ENCODE peak calls at places on chromosome 12, in six cellular contexts. One of them, this sample, is unnamed.

GRCh38 chr12:19654630-19655384 is 215.5 kb downstream of the AEBP2 start:
- DNase-seq in ovary: no peak
- DNase-seq in lower leg skin: no peak
- DNase-seq in transverse colon: no peak
- DNase-seq in endothelial cell of umbilical vein: peak
- DNase-seq in NB4: no peak
- DNase-seq in this sample: no peak

GRCh38 chr12:1099158-1099557 is 108.1 kb downstream of the ERC1 start:
- DNase-seq in lower leg skin: no peak
- DNase-seq in transverse colon: peak
- DNase-seq in ovary: no peak
- DNase-seq in NB4: no peak
- DNase-seq in endothelial cell of umbilical vein: no peak
- DNase-seq in this sample: no peak

GRCh38 chr12:43976027-43976426 is 140.1 kb downstream of the TMEM117 start:
- DNase-seq in transverse colon: no peak
- DNase-seq in NB4: no peak
- DNase-seq in endothelial cell of umbilical vein: no peak
- DNase-seq in lower leg skin: no peak
- DNase-seq in ovary: no peak
- DNase-seq in this sample: no peak

GRCh38 chr12:58668831-58669230 is 251.5 kb downstream of the LRIG3 start:
- DNase-seq in transverse colon: no peak
- DNase-seq in NB4: no peak
- DNase-seq in lower leg skin: no peak
- DNase-seq in ovary: no peak
- DNase-seq in endothelial cell of umbilical vein: no peak
- DNase-seq in this sample: no peak

GRCh38 chr12:47222960-47223847 is 143.4 kb upstream of the AMIGO2 start:
- DNase-seq in lower leg skin: no peak
- DNase-seq in transverse colon: no peak
- DNase-seq in NB4: no peak
- DNase-seq in ovary: peak
- DNase-seq in endothelial cell of umbilical vein: no peak
- DNase-seq in this sample: no peak

GRCh38 chr12:107684990-107685359 is 624 bp upstream of the PWP1 start:
- DNase-seq in NB4: peak
- DNase-seq in endothelial cell of umbilical vein: no peak
- DNase-seq in lower leg skin: no peak
- DNase-seq in ovary: no peak
- DNase-seq in transverse colon: peak
- DNase-seq in this sample: peak

GRCh38 chr12:71840226-71840847 is 778 bp downstream of the TBC1D15 start:
- DNase-seq in NB4: peak
- DNase-seq in endothelial cell of umbilical vein: peak
- DNase-seq in lower leg skin: no peak
- DNase-seq in ovary: no peak
- DNase-seq in transverse colon: no peak
- DNase-seq in this sample: no peak

GRCh38 chr12:76622915-76623314 is 63.3 kb upstream of the OSBPL8 start:
- DNase-seq in ovary: no peak
- DNase-seq in transverse colon: no peak
- DNase-seq in lower leg skin: no peak
- DNase-seq in endothelial cell of umbilical vein: no peak
- DNase-seq in NB4: no peak
- DNase-seq in this sample: no peak

GRCh38 chr12:31370645-31371620 is 45.0 kb upstream of the SINHCAF start:
- DNase-seq in NB4: peak
- DNase-seq in transverse colon: peak
- DNase-seq in lower leg skin: no peak
- DNase-seq in endothelial cell of umbilical vein: no peak
- DNase-seq in ovary: no peak
- DNase-seq in this sample: no peak

GRCh38 chr12:67593041-67593870 is 55.3 kb upstream of the DYRK2 start:
- DNase-seq in lower leg skin: no peak
- DNase-seq in ovary: no peak
- DNase-seq in NB4: no peak
- DNase-seq in transverse colon: peak
- DNase-seq in endothelial cell of umbilical vein: no peak
- DNase-seq in this sample: peak

GRCh38 chr12:69553626-69554248 is 31.5 kb upstream of the CCT2 start:
- DNase-seq in ovary: no peak
- DNase-seq in transverse colon: no peak
- DNase-seq in endothelial cell of umbilical vein: peak
- DNase-seq in NB4: peak
- DNase-seq in lower leg skin: peak
- DNase-seq in this sample: peak

GRCh38 chr12:119354187-119354586 is 19.7 kb downstream of the CCDC60 start:
- DNase-seq in lower leg skin: no peak
- DNase-seq in transverse colon: no peak
- DNase-seq in ovary: no peak
- DNase-seq in endothelial cell of umbilical vein: no peak
- DNase-seq in NB4: no peak
- DNase-seq in this sample: no peak

GRCh38 chr12:124208469-124208868 is 86.4 kb upstream of the RFLNA start:
- DNase-seq in endothelial cell of umbilical vein: no peak
- DNase-seq in NB4: no peak
- DNase-seq in transverse colon: no peak
- DNase-seq in lower leg skin: no peak
- DNase-seq in ovary: no peak
- DNase-seq in this sample: no peak

GRCh38 chr12:89661706-89662330 is 46.8 kb downstream of the ATP2B1 start:
- DNase-seq in endothelial cell of umbilical vein: no peak
- DNase-seq in ovary: no peak
- DNase-seq in transverse colon: no peak
- DNase-seq in lower leg skin: no peak
- DNase-seq in NB4: no peak
- DNase-seq in this sample: no peak

GRCh38 chr12:14769462-14769836 is 33.8 kb downstream of the WBP11 start:
- DNase-seq in endothelial cell of umbilical vein: no peak
- DNase-seq in transverse colon: peak
- DNase-seq in NB4: no peak
- DNase-seq in ovary: peak
- DNase-seq in lower leg skin: no peak
- DNase-seq in this sample: peak

GRCh38 chr12:124539084-124540041 is 28.0 kb downstream of the NCOR2 start:
- DNase-seq in NB4: no peak
- DNase-seq in ovary: no peak
- DNase-seq in transverse colon: no peak
- DNase-seq in lower leg skin: no peak
- DNase-seq in endothelial cell of umbilical vein: no peak
- DNase-seq in this sample: peak

GRCh38 chr12:66014818-66015217 is 115.7 kb downstream of the LLPH start:
- DNase-seq in lower leg skin: no peak
- DNase-seq in NB4: no peak
- DNase-seq in transverse colon: no peak
- DNase-seq in endothelial cell of umbilical vein: no peak
- DNase-seq in ovary: no peak
- DNase-seq in this sample: no peak

GRCh38 chr12:67590122-67590795 is 58.3 kb upstream of the DYRK2 start:
- DNase-seq in lower leg skin: no peak
- DNase-seq in endothelial cell of umbilical vein: no peak
- DNase-seq in NB4: no peak
- DNase-seq in ovary: no peak
- DNase-seq in transverse colon: no peak
- DNase-seq in this sample: no peak

GRCh38 chr12:91704446-91704845 is 441.2 kb downstream of the BTG1 start:
- DNase-seq in ovary: no peak
- DNase-seq in endothelial cell of umbilical vein: peak
- DNase-seq in lower leg skin: no peak
- DNase-seq in transverse colon: no peak
- DNase-seq in NB4: no peak
- DNase-seq in this sample: no peak

GRCh38 chr12:11681211-11681610 is 31.7 kb downstream of the ETV6 start:
- DNase-seq in endothelial cell of umbilical vein: no peak
- DNase-seq in lower leg skin: no peak
- DNase-seq in ovary: no peak
- DNase-seq in NB4: no peak
- DNase-seq in transverse colon: no peak
- DNase-seq in this sample: no peak

GRCh38 chr12:9258676-9259075 is 50.5 kb upstream of the PZP start:
- DNase-seq in NB4: no peak
- DNase-seq in ovary: no peak
- DNase-seq in lower leg skin: no peak
- DNase-seq in endothelial cell of umbilical vein: no peak
- DNase-seq in transverse colon: no peak
- DNase-seq in this sample: no peak

GRCh38 chr12:83470749-83471148 is 784.0 kb downstream of the TMTC2 start:
- DNase-seq in endothelial cell of umbilical vein: no peak
- DNase-seq in NB4: no peak
- DNase-seq in ovary: no peak
- DNase-seq in lower leg skin: no peak
- DNase-seq in transverse colon: no peak
- DNase-seq in this sample: no peak

GRCh38 chr12:113186033-113186365 is 478 bp downstream of the RITA1 start:
- DNase-seq in lower leg skin: no peak
- DNase-seq in endothelial cell of umbilical vein: no peak
- DNase-seq in transverse colon: no peak
- DNase-seq in ovary: no peak
- DNase-seq in NB4: peak
- DNase-seq in this sample: no peak

GRCh38 chr12:120141336-120141735 is 24.8 kb upstream of the RAB35 start:
- DNase-seq in NB4: no peak
- DNase-seq in lower leg skin: no peak
- DNase-seq in endothelial cell of umbilical vein: no peak
- DNase-seq in transverse colon: no peak
- DNase-seq in ovary: no peak
- DNase-seq in this sample: no peak

GRCh38 chr12:131140697-131141096 is 187.0 kb downstream of the ADGRD1 start:
- DNase-seq in lower leg skin: no peak
- DNase-seq in endothelial cell of umbilical vein: no peak
- DNase-seq in ovary: no peak
- DNase-seq in NB4: no peak
- DNase-seq in transverse colon: no peak
- DNase-seq in this sample: no peak

GRCh38 chr12:116123511-116124258 is 153.8 kb downstream of the MED13L start:
- DNase-seq in endothelial cell of umbilical vein: peak
- DNase-seq in ovary: no peak
- DNase-seq in lower leg skin: peak
- DNase-seq in NB4: peak
- DNase-seq in transverse colon: peak
- DNase-seq in this sample: peak

GRCh38 chr12:53413485-53414215 is 10.0 kb upstream of the AMHR2 start:
- DNase-seq in NB4: no peak
- DNase-seq in ovary: no peak
- DNase-seq in lower leg skin: no peak
- DNase-seq in endothelial cell of umbilical vein: no peak
- DNase-seq in transverse colon: no peak
- DNase-seq in this sample: no peak

GRCh38 chr12:70553391-70553859 is 83.8 kb downstream of the PTPRB start:
- DNase-seq in NB4: no peak
- DNase-seq in transverse colon: no peak
- DNase-seq in ovary: no peak
- DNase-seq in lower leg skin: no peak
- DNase-seq in endothelial cell of umbilical vein: peak
- DNase-seq in this sample: no peak

GRCh38 chr12:5565933-5566632 is 134.2 kb downstream of the NTF3 start:
- DNase-seq in endothelial cell of umbilical vein: no peak
- DNase-seq in ovary: no peak
- DNase-seq in transverse colon: no peak
- DNase-seq in lower leg skin: no peak
- DNase-seq in NB4: no peak
- DNase-seq in this sample: no peak

GRCh38 chr12:54428050-54429013 is 9.3 kb upstream of the ITGA5 start:
- DNase-seq in transverse colon: peak
- DNase-seq in endothelial cell of umbilical vein: peak
- DNase-seq in ovary: no peak
- DNase-seq in lower leg skin: no peak
- DNase-seq in NB4: peak
- DNase-seq in this sample: no peak

GRCh38 chr12:131135786-131136538 is 182.3 kb downstream of the ADGRD1 start:
- DNase-seq in endothelial cell of umbilical vein: no peak
- DNase-seq in transverse colon: no peak
- DNase-seq in NB4: no peak
- DNase-seq in lower leg skin: no peak
- DNase-seq in ovary: no peak
- DNase-seq in this sample: no peak

GRCh38 chr12:15278816-15279658 is 43.3 kb upstream of the PTPRO start:
- DNase-seq in NB4: peak
- DNase-seq in endothelial cell of umbilical vein: peak
- DNase-seq in transverse colon: peak
- DNase-seq in ovary: peak
- DNase-seq in lower leg skin: peak
- DNase-seq in this sample: peak

GRCh38 chr12:114888458-114888857 is 204.5 kb upstream of the TBX3 start:
- DNase-seq in lower leg skin: no peak
- DNase-seq in transverse colon: peak
- DNase-seq in ovary: no peak
- DNase-seq in NB4: no peak
- DNase-seq in endothelial cell of umbilical vein: no peak
- DNase-seq in this sample: no peak

GRCh38 chr12:2286051-2286450 is 233.3 kb downstream of the CACNA1C start:
- DNase-seq in ovary: no peak
- DNase-seq in transverse colon: no peak
- DNase-seq in lower leg skin: no peak
- DNase-seq in NB4: no peak
- DNase-seq in endothelial cell of umbilical vein: no peak
- DNase-seq in this sample: no peak
- TF ChIP-seq POLR2A in ovary: no peak
- TF ChIP-seq POLR2A in transverse colon: no peak
- TF ChIP-seq POLR2A in lower leg skin: no peak
- TF ChIP-seq POLR2A in NB4: no peak
- TF ChIP-seq POLR2A in endothelial cell of umbilical vein: no peak
- TF ChIP-seq POLR2A in this sample: no peak

GRCh38 chr12:109169262-109169661 is 52.9 kb downstream of the ACACB start:
- DNase-seq in endothelial cell of umbilical vein: no peak
- DNase-seq in NB4: no peak
- DNase-seq in ovary: no peak
- DNase-seq in transverse colon: no peak
- DNase-seq in lower leg skin: no peak
- DNase-seq in this sample: no peak
- TF ChIP-seq POLR2A in endothelial cell of umbilical vein: no peak
- TF ChIP-seq POLR2A in NB4: no peak
- TF ChIP-seq POLR2A in ovary: no peak
- TF ChIP-seq POLR2A in transverse colon: no peak
- TF ChIP-seq POLR2A in lower leg skin: no peak
- TF ChIP-seq POLR2A in this sample: no peak

DNA sequence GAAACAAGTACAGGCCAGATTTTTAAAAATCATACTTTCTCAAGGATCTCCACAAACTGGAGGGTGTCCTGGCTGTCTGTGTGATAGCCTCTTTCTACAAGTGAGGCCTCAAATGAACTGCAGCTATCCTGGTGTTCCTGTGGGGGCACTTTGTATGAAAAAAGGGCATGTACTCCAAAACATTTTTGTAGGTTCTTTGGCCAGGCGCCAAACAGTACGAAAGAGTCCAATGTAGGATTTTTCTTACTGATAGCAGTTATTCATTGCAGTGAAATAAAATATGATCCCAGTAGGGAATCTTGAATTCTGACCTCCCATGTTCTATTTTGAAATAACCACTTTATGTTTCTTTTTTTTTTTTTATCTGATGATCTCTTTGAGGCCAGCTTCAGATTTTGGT is 381.7 kb downstream of the PAWR start:
- DNase-seq in ovary: no peak
- DNase-seq in endothelial cell of umbilical vein: no peak
- DNase-seq in lower leg skin: no peak
- DNase-seq in NB4: no peak
- DNase-seq in transverse colon: no peak
- DNase-seq in this sample: no peak
- TF ChIP-seq POLR2A in ovary: no peak
- TF ChIP-seq POLR2A in endothelial cell of umbilical vein: no peak
- TF ChIP-seq POLR2A in lower leg skin: no peak
- TF ChIP-seq POLR2A in NB4: no peak
- TF ChIP-seq POLR2A in transverse colon: no peak
- TF ChIP-seq POLR2A in this sample: no peak

GRCh38 chr12:93403988-93404803 is 26.5 kb downstream of the NUDT4 start:
- DNase-seq in NB4: peak
- DNase-seq in transverse colon: no peak
- DNase-seq in ovary: no peak
- DNase-seq in endothelial cell of umbilical vein: no peak
- DNase-seq in lower leg skin: no peak
- DNase-seq in this sample: no peak
- TF ChIP-seq POLR2A in NB4: no peak
- TF ChIP-seq POLR2A in transverse colon: no peak
- TF ChIP-seq POLR2A in ovary: no peak
- TF ChIP-seq POLR2A in endothelial cell of umbilical vein: no peak
- TF ChIP-seq POLR2A in lower leg skin: no peak
- TF ChIP-seq POLR2A in this sample: no peak